ENCODE peak calls at places on chromosomes 3 and 15, in nine cellular contexts. One of them, this sample, is unnamed. For H3K4me1, the result is how much of the 10 kb centered on the place peaks cover.

GRCh38 chr3:14640157-14640562 is 11.4 kb upstream of the CCDC174 start:
- DNase-seq in ovary: no peak
- DNase-seq in HCT116: no peak
- DNase-seq in heart right ventricle: no peak
- DNase-seq in heart left ventricle: no peak
- DNase-seq in astrocyte: no peak
- DNase-seq in kidney: no peak
- DNase-seq in adrenal gland: no peak
- DNase-seq in GM23338: no peak
- DNase-seq in this sample: no peak

GRCh38 chr3:23916152-23916885 is 471 bp downstream of the NKIRAS1 start:
- DNase-seq in ovary: no peak
- DNase-seq in HCT116: no peak
- DNase-seq in heart right ventricle: no peak
- DNase-seq in heart left ventricle: no peak
- DNase-seq in astrocyte: no peak
- DNase-seq in kidney: no peak
- DNase-seq in adrenal gland: no peak
- DNase-seq in GM23338: no peak
- DNase-seq in this sample: no peak

GRCh38 chr3:194633349-194634004 is at the start of gene TMEM44:
- DNase-seq in ovary: peak
- DNase-seq in HCT116: peak
- DNase-seq in heart right ventricle: peak
- DNase-seq in heart left ventricle: peak
- DNase-seq in astrocyte: peak
- DNase-seq in kidney: peak
- DNase-seq in adrenal gland: peak
- DNase-seq in GM23338: peak
- DNase-seq in this sample: peak

GRCh38 chr3:71031914-71032521 is 551.5 kb downstream of the FOXP1 start:
- DNase-seq in ovary: no peak
- DNase-seq in HCT116: no peak
- DNase-seq in heart right ventricle: peak
- DNase-seq in heart left ventricle: peak
- DNase-seq in astrocyte: no peak
- DNase-seq in kidney: no peak
- DNase-seq in adrenal gland: no peak
- DNase-seq in GM23338: no peak
- DNase-seq in this sample: no peak

GRCh38 chr15:22944651-22945050 is 35.5 kb downstream of the CYFIP1 start:
- DNase-seq in ovary: no peak
- DNase-seq in HCT116: no peak
- DNase-seq in heart right ventricle: no peak
- DNase-seq in heart left ventricle: no peak
- DNase-seq in astrocyte: no peak
- DNase-seq in kidney: peak
- DNase-seq in adrenal gland: no peak
- DNase-seq in GM23338: no peak
- DNase-seq in this sample: no peak

GRCh38 chr15:84736375-84736774 is 12.0 kb upstream of the ZNF592 start:
- DNase-seq in ovary: no peak
- DNase-seq in HCT116: no peak
- DNase-seq in heart right ventricle: no peak
- DNase-seq in heart left ventricle: no peak
- DNase-seq in astrocyte: no peak
- DNase-seq in kidney: no peak
- DNase-seq in adrenal gland: peak
- DNase-seq in GM23338: no peak
- DNase-seq in this sample: no peak

GRCh38 chr15:82847703-82848102 is 38.3 kb downstream of the WHAMM start:
- DNase-seq in ovary: no peak
- DNase-seq in HCT116: no peak
- DNase-seq in heart right ventricle: no peak
- DNase-seq in heart left ventricle: no peak
- DNase-seq in astrocyte: no peak
- DNase-seq in kidney: peak
- DNase-seq in adrenal gland: no peak
- DNase-seq in GM23338: no peak
- DNase-seq in this sample: no peak

GRCh38 chr3:100954990-100955389 is 38.2 kb downstream of the ABI3BP start:
- DNase-seq in ovary: no peak
- DNase-seq in HCT116: no peak
- DNase-seq in heart right ventricle: peak
- DNase-seq in heart left ventricle: no peak
- DNase-seq in astrocyte: peak
- DNase-seq in kidney: no peak
- DNase-seq in adrenal gland: no peak
- DNase-seq in GM23338: no peak
- DNase-seq in this sample: peak

GRCh38 chr3:32870373-32871091 is 52.7 kb downstream of the TRIM71 start:
- DNase-seq in ovary: no peak
- DNase-seq in HCT116: no peak
- DNase-seq in heart right ventricle: no peak
- DNase-seq in heart left ventricle: no peak
- DNase-seq in astrocyte: no peak
- DNase-seq in kidney: no peak
- DNase-seq in adrenal gland: no peak
- DNase-seq in GM23338: no peak
- DNase-seq in this sample: no peak

GRCh38 chr3:9809615-9810356 is at the start of gene TTLL3:
- DNase-seq in ovary: peak
- DNase-seq in HCT116: no peak
- DNase-seq in heart right ventricle: peak
- DNase-seq in heart left ventricle: peak
- DNase-seq in astrocyte: peak
- DNase-seq in kidney: peak
- DNase-seq in adrenal gland: peak
- DNase-seq in GM23338: peak
- DNase-seq in this sample: no peak

GRCh38 chr3:190862209-190863118 is at the start of gene GMNC:
- DNase-seq in ovary: peak
- DNase-seq in HCT116: peak
- DNase-seq in heart right ventricle: peak
- DNase-seq in heart left ventricle: peak
- DNase-seq in astrocyte: peak
- DNase-seq in kidney: peak
- DNase-seq in adrenal gland: peak
- DNase-seq in GM23338: peak
- DNase-seq in this sample: peak

GRCh38 chr3:121894191-121894990 is at the start of gene SLC15A2:
- DNase-seq in ovary: no peak
- DNase-seq in HCT116: no peak
- DNase-seq in heart right ventricle: peak
- DNase-seq in heart left ventricle: no peak
- DNase-seq in astrocyte: peak
- DNase-seq in kidney: no peak
- DNase-seq in adrenal gland: no peak
- DNase-seq in GM23338: peak
- DNase-seq in this sample: no peak

GRCh38 chr3:62873672-62874397 is 1.4 kb downstream of the CADPS start:
- DNase-seq in ovary: peak
- DNase-seq in HCT116: no peak
- DNase-seq in heart right ventricle: peak
- DNase-seq in heart left ventricle: peak
- DNase-seq in astrocyte: peak
- DNase-seq in kidney: peak
- DNase-seq in adrenal gland: peak
- DNase-seq in GM23338: peak
- DNase-seq in this sample: no peak

DNA sequence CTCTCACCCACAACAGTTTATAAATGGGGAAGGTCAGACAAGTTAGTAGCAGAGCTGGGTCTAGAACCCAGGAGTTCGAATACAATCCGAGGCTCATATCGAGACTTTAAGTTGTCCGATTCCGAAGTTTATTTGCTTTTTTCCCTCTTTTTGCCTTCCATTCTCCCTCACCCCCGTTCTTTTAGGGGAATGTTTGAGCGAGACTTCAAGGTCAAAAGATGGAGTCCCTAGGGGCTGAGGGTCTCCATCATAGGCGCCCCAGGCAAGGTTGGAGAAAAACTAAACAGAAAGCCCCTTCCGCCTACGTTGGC is 7.2 kb downstream of the BCL6 start:
- DNase-seq in ovary: no peak
- DNase-seq in HCT116: no peak
- DNase-seq in heart right ventricle: no peak
- DNase-seq in heart left ventricle: no peak
- DNase-seq in astrocyte: no peak
- DNase-seq in kidney: no peak
- DNase-seq in adrenal gland: no peak
- DNase-seq in GM23338: no peak
- DNase-seq in this sample: no peak
- H3K4me1 ChIP-seq in ovary: under half
- H3K4me1 ChIP-seq in HCT116: half or more
- H3K4me1 ChIP-seq in heart right ventricle: under half
- H3K4me1 ChIP-seq in heart left ventricle: under half
- H3K4me1 ChIP-seq in astrocyte: half or more
- H3K4me1 ChIP-seq in kidney: under half
- H3K4me1 ChIP-seq in adrenal gland: under half
- H3K4me1 ChIP-seq in GM23338: under half
- H3K4me1 ChIP-seq in this sample: under half

DNA sequence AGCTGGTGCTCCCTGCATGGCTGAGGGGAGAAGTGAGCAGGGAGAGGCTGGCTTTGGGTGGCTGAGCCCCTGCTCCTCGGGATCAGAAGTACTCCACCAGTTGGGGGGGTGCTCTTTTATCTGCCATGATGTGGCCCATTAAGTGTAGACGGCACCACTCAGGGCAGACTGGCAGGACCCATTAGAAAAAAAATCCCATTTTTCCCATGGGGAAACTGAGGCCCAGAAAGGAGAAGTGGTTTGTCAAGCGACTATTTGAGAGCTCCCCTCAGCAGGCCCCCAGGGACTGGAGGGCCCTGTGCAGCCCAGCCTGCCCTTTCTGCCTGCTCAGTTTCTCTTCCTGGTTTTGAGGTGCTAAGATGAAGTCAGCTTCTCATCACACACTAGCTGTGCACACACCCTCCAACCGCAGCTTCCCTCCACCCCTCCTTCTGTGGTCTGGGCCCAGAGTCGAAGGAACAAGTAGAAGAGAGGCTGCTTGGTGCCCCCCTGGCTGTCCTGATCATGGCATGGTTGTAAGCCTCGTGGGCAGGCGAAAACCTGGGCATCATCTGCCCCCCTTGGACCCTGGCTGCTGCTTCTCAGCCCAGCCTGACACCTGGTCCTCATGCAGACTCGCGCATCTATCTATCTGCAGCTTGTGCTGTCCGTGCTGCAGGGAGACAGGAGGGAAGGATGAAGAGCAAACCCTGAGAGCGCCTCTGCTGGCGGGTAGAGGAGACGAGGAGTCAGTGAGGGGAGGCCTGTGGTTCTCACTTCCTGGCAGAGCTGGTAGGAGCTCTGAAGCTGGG is 5.6 kb downstream of the CSK start:
- DNase-seq in ovary: no peak
- DNase-seq in HCT116: no peak
- DNase-seq in heart right ventricle: no peak
- DNase-seq in heart left ventricle: peak
- DNase-seq in astrocyte: peak
- DNase-seq in kidney: peak
- DNase-seq in adrenal gland: peak
- DNase-seq in GM23338: peak
- DNase-seq in this sample: peak
- TF ChIP-seq CTCF in ovary: no peak
- TF ChIP-seq CTCF in HCT116: no peak
- TF ChIP-seq CTCF in heart right ventricle: peak
- TF ChIP-seq CTCF in heart left ventricle: peak
- TF ChIP-seq CTCF in astrocyte: peak
- TF ChIP-seq CTCF in kidney: no peak
- TF ChIP-seq CTCF in adrenal gland: peak
- TF ChIP-seq CTCF in GM23338: peak
- TF ChIP-seq CTCF in this sample: peak

GRCh38 chr15:43250785-43251184 is 15.9 kb downstream of the TGM5 start:
- DNase-seq in ovary: no peak
- DNase-seq in HCT116: no peak
- DNase-seq in heart right ventricle: no peak
- DNase-seq in heart left ventricle: no peak
- DNase-seq in astrocyte: no peak
- DNase-seq in kidney: no peak
- DNase-seq in adrenal gland: no peak
- DNase-seq in GM23338: no peak
- DNase-seq in this sample: peak

GRCh38 chr15:43251863-43252241 is 14.9 kb downstream of the TGM5 start:
- DNase-seq in ovary: no peak
- DNase-seq in HCT116: no peak
- DNase-seq in heart right ventricle: no peak
- DNase-seq in heart left ventricle: no peak
- DNase-seq in astrocyte: no peak
- DNase-seq in kidney: no peak
- DNase-seq in adrenal gland: no peak
- DNase-seq in GM23338: no peak
- DNase-seq in this sample: no peak

GRCh38 chr15:43249236-43249635 is 17.5 kb downstream of the TGM5 start:
- DNase-seq in ovary: no peak
- DNase-seq in HCT116: no peak
- DNase-seq in heart right ventricle: no peak
- DNase-seq in heart left ventricle: no peak
- DNase-seq in astrocyte: peak
- DNase-seq in kidney: no peak
- DNase-seq in adrenal gland: no peak
- DNase-seq in GM23338: no peak
- DNase-seq in this sample: no peak

GRCh38 chr15:43251185-43251862 is 15.4 kb downstream of the TGM5 start:
- DNase-seq in ovary: no peak
- DNase-seq in HCT116: no peak
- DNase-seq in heart right ventricle: no peak
- DNase-seq in heart left ventricle: no peak
- DNase-seq in astrocyte: no peak
- DNase-seq in kidney: no peak
- DNase-seq in adrenal gland: no peak
- DNase-seq in GM23338: no peak
- DNase-seq in this sample: no peak

DNA sequence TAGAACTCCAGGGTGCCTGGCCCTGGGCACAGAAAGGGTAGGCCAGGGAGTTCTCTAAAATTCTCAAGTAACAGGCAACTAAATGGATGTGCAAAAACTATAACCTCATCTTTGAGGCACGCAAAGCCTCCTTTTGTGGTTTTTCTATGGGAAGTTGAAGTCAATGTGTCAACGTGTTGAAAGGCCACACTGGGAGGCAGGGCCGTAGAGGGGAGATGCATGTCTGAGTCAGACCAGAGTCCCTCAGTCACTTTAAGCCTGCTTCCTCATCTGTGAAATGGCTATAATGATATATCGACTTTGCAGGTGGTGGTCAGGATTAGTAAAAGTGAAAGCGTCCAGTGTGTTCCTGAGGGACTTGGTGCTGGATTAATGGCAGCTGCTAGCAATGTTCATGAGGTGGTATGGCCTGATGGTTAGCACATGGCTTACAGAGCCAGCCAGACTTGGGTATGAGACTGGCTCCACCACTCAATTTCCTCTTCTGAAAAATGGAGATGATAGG is 17.0 kb downstream of the TGM5 start:
- DNase-seq in ovary: no peak
- DNase-seq in HCT116: no peak
- DNase-seq in heart right ventricle: no peak
- DNase-seq in heart left ventricle: no peak
- DNase-seq in astrocyte: peak
- DNase-seq in kidney: no peak
- DNase-seq in adrenal gland: no peak
- DNase-seq in GM23338: no peak
- DNase-seq in this sample: peak
- H3K4me1 ChIP-seq in ovary: under half
- H3K4me1 ChIP-seq in HCT116: under half
- H3K4me1 ChIP-seq in heart right ventricle: under half
- H3K4me1 ChIP-seq in heart left ventricle: under half
- H3K4me1 ChIP-seq in astrocyte: under half
- H3K4me1 ChIP-seq in kidney: under half
- H3K4me1 ChIP-seq in adrenal gland: under half
- H3K4me1 ChIP-seq in GM23338: under half
- H3K4me1 ChIP-seq in this sample: under half

GRCh38 chr15:58678683-58679082 is 70.8 kb downstream of the ADAM10 start:
- DNase-seq in ovary: no peak
- DNase-seq in HCT116: no peak
- DNase-seq in heart right ventricle: no peak
- DNase-seq in heart left ventricle: no peak
- DNase-seq in astrocyte: peak
- DNase-seq in kidney: no peak
- DNase-seq in adrenal gland: no peak
- DNase-seq in GM23338: no peak
- DNase-seq in this sample: no peak
- TF ChIP-seq CTCF in ovary: no peak
- TF ChIP-seq CTCF in HCT116: no peak
- TF ChIP-seq CTCF in heart right ventricle: no peak
- TF ChIP-seq CTCF in heart left ventricle: no peak
- TF ChIP-seq CTCF in astrocyte: no peak
- TF ChIP-seq CTCF in kidney: no peak
- TF ChIP-seq CTCF in adrenal gland: no peak
- TF ChIP-seq CTCF in GM23338: no peak
- TF ChIP-seq CTCF in this sample: no peak